ENCODE peak calls at places on chromosomes 7 and 10, in eight cellular contexts. Q is cardiac muscle cell; R is adipocyte; F is mucosa of gallbladder; C is AG08396; L is A549; K is stimulated activated CD8-positive, alpha-beta memory T cell treated with anti-CD3 and anti-CD28 coated beads, Interleukin-15, amount 100 ng/mL, for 1 hour; D is hypothalamus. Y is an unnamed sample.

GRCh38 chr7:1885465-1886226 is 215.6 kb downstream of the ELFN1 start:
- DNase-seq in R (no peak), C (no peak), Q (no peak), L (no peak), D (no peak), K (no peak), F (no peak), Y (no peak)

GRCh38 chr7:32116436-32116835 is 46.2 kb upstream of the PDE1C start:
- DNase-seq in D (no peak), K (no peak), Q (no peak), C (no peak), F (no peak), R (no peak), L (no peak), Y (no peak)

GRCh38 chr10:120517196-120517595 is 60.2 kb downstream of the PLPP4 start:
- DNase-seq in Q (no peak), F (no peak), R (no peak), L (no peak), D (no peak), C (no peak), K (no peak), Y (no peak)

GRCh38 chr7:133571066-133571465 is 318.2 kb downstream of the EXOC4 start:
- DNase-seq in C (no peak), K (no peak), L (no peak), Q (no peak), D (no peak), F (no peak), R (no peak), Y (no peak)

GRCh38 chr10:53487019-53487983 is 714.7 kb upstream of the MBL2 start:
- DNase-seq in K (no peak), F (no peak), R (no peak), Q (no peak), L (no peak), D (no peak), C (no peak), Y (no peak)

GRCh38 chr7:147941316-147941715 is 649.2 kb upstream of the C7orf33 start:
- DNase-seq in Q (no peak), L (no peak), F (no peak), D (no peak), R (no peak), K (no peak), C (no peak), Y (no peak)

GRCh38 chr7:115724400-115725056 is 306.0 kb downstream of the TFEC start:
- DNase-seq in D (no peak), K (no peak), F (no peak), R (no peak), C (no peak), Q (peak), L (peak), Y (no peak)

GRCh38 chr7:82247814-82248433 is 195.7 kb downstream of the CACNA2D1 start:
- DNase-seq in C (peak), K (no peak), Q (no peak), F (no peak), D (no peak), R (peak), L (peak), Y (peak)

GRCh38 chr7:2529161-2530075 is 9.8 kb downstream of the LFNG start:
- DNase-seq in L (peak), F (peak), R (peak), K (no peak), D (no peak), C (peak), Q (no peak), Y (no peak)

GRCh38 chr7:155218276-155219153 is 79.2 kb upstream of the INSIG1 start:
- DNase-seq in R (no peak), F (no peak), K (no peak), L (no peak), D (no peak), Q (no peak), C (no peak), Y (no peak)

GRCh38 chr10:77939561-77940001 is 13.0 kb upstream of the DLG5 start:
- DNase-seq in R (peak), K (no peak), L (no peak), Q (no peak), D (no peak), F (peak), C (peak), Y (no peak)

GRCh38 chr7:132723506-132724081 is 147.3 kb upstream of the PLXNA4 start:
- DNase-seq in Q (no peak), C (no peak), D (no peak), R (no peak), K (no peak), L (no peak), F (no peak), Y (no peak)

GRCh38 chr7:42262907-42263466 is 26.0 kb upstream of the GLI3 start:
- DNase-seq in R (peak), D (no peak), Q (no peak), L (no peak), K (no peak), F (no peak), C (no peak), Y (no peak)

GRCh38 chr10:122232781-122233180 is 38.3 kb upstream of the BTBD16 start:
- DNase-seq in D (no peak), R (peak), C (no peak), L (no peak), F (no peak), K (no peak), Q (no peak), Y (no peak)

GRCh38 chr7:4189151-4189570 is 492.9 kb upstream of the FOXK1 start:
- DNase-seq in R (peak), K (no peak), Q (no peak), C (no peak), F (peak), L (no peak), D (peak), Y (no peak)

GRCh38 chr7:24932815-24933214 is 47.2 kb downstream of the OSBPL3 start:
- DNase-seq in K (no peak), L (no peak), C (no peak), F (no peak), D (no peak), R (no peak), Q (no peak), Y (no peak)

GRCh38 chr7:155921086-155921803 is 109.0 kb upstream of the SHH start:
- DNase-seq in F (no peak), L (no peak), R (no peak), K (no peak), C (no peak), Q (no peak), D (no peak), Y (no peak)

GRCh38 chr7:1457949-1458675 is 1.2 kb downstream of the MICALL2 start:
- DNase-seq in C (peak), K (no peak), L (no peak), F (no peak), Q (no peak), D (no peak), R (peak), Y (no peak)

GRCh38 chr10:125823663-125824251 is 411 bp downstream of the BCCIP start:
- DNase-seq in K (no peak), F (no peak), D (no peak), L (no peak), C (peak), Q (peak), R (peak), Y (no peak)

GRCh38 chr7:44796034-44796503 is 412 bp upstream of the PPIA start:
- DNase-seq in K (no peak), Q (peak), C (peak), L (no peak), D (no peak), R (peak), F (no peak), Y (peak)

GRCh38 chr7:38105874-38106483 is 72.1 kb upstream of the STARD3NL start:
- DNase-seq in F (no peak), C (peak), L (peak), R (peak), K (no peak), D (no peak), Q (peak), Y (peak)

GRCh38 chr7:55426676-55427075 is 61.5 kb downstream of the LANCL2 start:
- DNase-seq in R (no peak), F (no peak), D (no peak), L (no peak), K (no peak), C (no peak), Q (no peak), Y (no peak)

GRCh38 chr7:12630615-12630884 is 56.9 kb upstream of the ARL4A start:
- DNase-seq in L (no peak), R (no peak), K (no peak), C (no peak), D (no peak), Q (no peak), F (no peak), Y (no peak)